ENCODE peak calls at places on chromosomes 5 and 9, in four cellular contexts. U is K562, G is GM12878, D is HepG2. P is an unnamed sample.

GRCh38 chr5:82405618-82406199 is 127.6 kb upstream of the RPS23 start:
- DNase-seq in U (no peak), G (no peak), D (peak), P (no peak)

GRCh38 chr5:126527892-126528291 is 67.1 kb downstream of the ALDH7A1 start:
- DNase-seq in U (peak), G (no peak), D (no peak), P (no peak)

GRCh38 chr5:169637856-169638190 is 748 bp downstream of the DOCK2 start:
- DNase-seq in U (no peak), G (no peak), D (no peak), P (no peak)

GRCh38 chr5:177476531-177477233 is 3.2 kb upstream of the DBN1 start:
- DNase-seq in U (no peak), G (no peak), D (peak), P (no peak)

GRCh38 chr5:82092-82491 is 9.9 kb upstream of the PLEKHG4B start:
- DNase-seq in U (no peak), G (no peak), D (peak), P (no peak)

GRCh38 chr5:96852769-96853168 is 23.5 kb upstream of the ERAP2 start:
- DNase-seq in U (no peak), G (no peak), D (no peak), P (no peak)

GRCh38 chr5:135832941-135833340 is 1.5 kb upstream of the SLC25A48 start:
- DNase-seq in U (no peak), G (no peak), D (no peak), P (no peak)

GRCh38 chr5:107594253-107595045 is 76.3 kb downstream of the EFNA5 start:
- DNase-seq in U (no peak), G (no peak), D (no peak), P (no peak)

GRCh38 chr5:135222171-135222681 is 176.8 kb downstream of the MACROH2A1 start:
- DNase-seq in U (no peak), G (no peak), D (no peak), P (no peak)

GRCh38 chr9:6644346-6645152 is 980 bp downstream of the GLDC start:
- DNase-seq in U (no peak), G (no peak), D (no peak), P (no peak)
- TF ChIP-seq ESRRA in U (no peak), G (no peak), D (no peak), P (no peak)

DNA sequence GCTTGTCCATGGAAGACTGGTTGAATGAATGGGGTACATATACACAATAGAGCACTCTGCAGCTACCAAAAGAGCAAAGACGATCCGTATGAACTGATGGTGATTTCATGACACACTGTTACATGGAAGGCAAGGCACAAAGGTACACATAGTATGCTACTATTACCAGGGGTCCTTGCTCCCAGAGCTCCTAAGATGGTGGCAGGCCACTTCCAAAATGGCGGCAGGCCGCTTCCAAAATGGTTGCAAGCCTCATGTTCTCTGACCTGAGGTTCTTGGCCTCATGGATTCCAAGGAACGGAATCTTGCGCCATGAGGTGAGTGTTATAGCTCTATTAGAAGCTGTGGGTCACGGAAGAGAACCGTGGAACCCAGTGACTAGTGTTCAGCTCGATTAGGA is 147.5 kb downstream of the RFK start:
- DNase-seq in U (no peak), G (no peak), D (no peak), P (no peak)
- TF ChIP-seq RFX5 in U (no peak), G (no peak), D (no peak), P (no peak)

GRCh38 chr5:142235870-142236672 is 88.8 kb downstream of the SPRY4 start:
- DNase-seq in U (no peak), G (no peak), D (no peak), P (no peak)

GRCh38 chr5:142237707-142238106 is 87.1 kb downstream of the SPRY4 start:
- DNase-seq in U (no peak), G (no peak), D (no peak), P (no peak)

GRCh38 chr5:142233083-142234032 is 91.5 kb downstream of the SPRY4 start:
- DNase-seq in U (no peak), G (no peak), D (no peak), P (no peak)

GRCh38 chr5:142239394-142240159 is 85.2 kb downstream of the SPRY4 start:
- DNase-seq in U (no peak), G (no peak), D (no peak), P (no peak)

DNA sequence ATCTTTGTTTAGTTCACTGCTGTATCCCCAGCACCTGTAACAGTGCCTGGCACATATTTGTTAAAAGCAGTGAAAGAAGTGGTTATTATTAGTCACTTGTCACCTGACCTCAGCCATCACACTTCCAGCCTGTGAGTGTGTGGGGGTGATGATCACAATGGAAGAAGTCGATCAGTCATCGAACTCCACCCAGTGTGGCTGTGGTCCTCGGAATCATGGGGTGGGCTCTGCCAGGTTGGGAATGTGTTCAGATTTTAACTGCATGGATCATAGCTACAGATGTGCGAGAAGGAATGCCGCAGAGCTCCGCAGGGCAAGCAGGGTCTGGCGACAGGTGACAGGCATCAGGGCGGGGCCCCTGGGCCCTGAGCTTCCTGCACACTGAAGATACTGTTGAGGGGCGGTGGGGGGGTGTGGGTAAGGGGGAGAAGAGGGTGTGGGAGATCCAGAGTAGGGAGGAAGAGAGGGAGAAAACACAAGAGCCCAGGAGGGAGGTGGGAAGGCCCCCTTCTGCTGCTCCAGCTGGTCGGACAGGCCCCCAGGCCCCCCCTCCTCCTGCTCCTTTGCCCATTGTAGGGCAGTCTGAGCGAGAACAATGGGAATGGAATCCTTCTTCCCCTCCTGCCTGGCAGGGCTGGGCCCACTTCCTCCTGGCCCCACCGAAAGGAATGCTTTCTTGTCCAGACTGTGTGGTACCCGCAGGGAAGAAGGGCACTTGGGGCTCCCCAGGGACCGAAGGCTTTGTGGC is 89.6 kb downstream of the SPRY4 start:
- DNase-seq in U (no peak), G (no peak), D (no peak), P (no peak)
- TF ChIP-seq ESRRA in U (no peak), G (no peak), D (no peak), P (no peak)

GRCh38 chr9:23590601-23591000 is 235.4 kb downstream of the ELAVL2 start:
- DNase-seq in U (no peak), G (no peak), D (no peak), P (no peak)
- TF ChIP-seq RFX5 in U (no peak), G (no peak), D (no peak), P (no peak)

DNA sequence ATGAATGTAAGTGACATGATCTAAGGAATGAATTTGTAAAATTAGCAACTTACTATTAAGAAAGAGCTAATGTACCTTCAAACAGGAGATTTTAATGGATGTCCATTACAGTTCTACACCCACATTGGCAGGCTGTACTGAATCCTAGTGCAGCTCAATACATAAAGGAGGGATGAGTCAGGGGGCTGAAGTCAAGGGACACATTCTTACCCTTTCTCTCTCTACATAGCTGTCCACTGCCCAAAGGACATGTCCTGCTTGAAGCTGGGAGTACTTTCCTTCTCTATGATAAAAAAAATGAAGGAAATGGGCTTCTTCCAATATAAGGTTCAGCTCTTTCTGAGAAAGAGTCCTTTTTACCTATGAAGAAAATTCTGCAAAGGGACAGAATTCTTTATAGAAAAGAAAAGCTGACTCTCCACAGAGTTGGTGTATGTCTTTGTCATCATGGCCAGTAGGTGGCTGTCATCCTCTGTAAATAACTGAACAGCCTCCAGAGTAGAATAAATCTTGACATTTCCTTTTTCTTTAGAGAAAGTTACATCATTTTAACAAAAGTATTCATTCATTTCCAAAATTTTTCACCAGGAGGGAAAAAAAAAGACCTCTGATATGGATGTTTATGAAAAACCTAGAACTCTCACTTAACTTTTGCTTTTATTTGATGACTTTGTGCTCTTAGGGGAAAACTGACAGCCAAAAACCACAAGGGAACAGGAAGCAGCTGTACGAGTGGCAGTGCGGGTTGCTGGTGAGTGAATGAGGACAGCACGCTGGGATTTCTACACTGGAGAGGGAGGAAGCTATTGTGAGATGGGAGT is 13.1 kb upstream of the IFNA14 start:
- DNase-seq in U (no peak), G (no peak), D (peak), P (peak)
- TF ChIP-seq ESRRA in U (no peak), G (no peak), D (no peak), P (no peak)

DNA sequence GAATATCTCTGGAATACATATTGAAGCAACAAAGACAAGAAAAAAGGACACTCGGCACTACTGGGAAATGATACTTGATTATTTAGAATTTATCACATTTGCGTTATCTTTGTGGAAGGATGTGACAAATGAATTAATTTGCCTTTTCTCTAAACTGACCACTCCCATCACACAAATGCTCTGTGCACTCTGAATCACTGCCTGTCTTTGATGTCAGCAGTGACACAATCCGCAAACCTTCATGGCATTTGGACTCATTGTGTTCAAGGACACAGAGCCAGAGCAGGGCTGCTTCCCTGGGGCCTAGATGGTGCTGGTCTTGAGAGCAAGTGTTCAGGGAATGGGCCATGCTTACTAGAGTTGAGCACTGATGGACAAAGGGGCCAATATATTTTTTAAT is 4.9 kb upstream of the KIF4B start:
- DNase-seq in U (no peak), G (no peak), D (peak), P (no peak)
- TF ChIP-seq RFX5 in U (no peak), G (no peak), D (no peak), P (no peak)

GRCh38 chr5:139205144-139205543 is 7.0 kb upstream of the SIL1 start:
- DNase-seq in U (no peak), G (no peak), D (no peak), P (no peak)
- TF ChIP-seq ESRRA in U (no peak), G (no peak), D (no peak), P (no peak)

GRCh38 chr5:158100373-158100902 is 241.5 kb upstream of the CLINT1 start:
- DNase-seq in U (no peak), G (no peak), D (no peak), P (no peak)
- TF ChIP-seq RFX5 in U (no peak), G (no peak), D (no peak), P (no peak)